ENCODE peak calls at places on chromosome 19, in five cellular contexts. One of them, this sample, is unnamed.

GRCh38 chr19:6997679-6998445 is 23.4 kb downstream of the MBD3L2B start:
- DNase-seq in IMR-90: no peak
- DNase-seq in ascending aorta: no peak
- DNase-seq in progenitor cell of endocrine pancreas: no peak
- DNase-seq in coronary artery: no peak
- DNase-seq in this sample: no peak

GRCh38 chr19:3683866-3684816 is 16.1 kb downstream of the PIP5K1C start:
- DNase-seq in IMR-90: peak
- DNase-seq in ascending aorta: no peak
- DNase-seq in progenitor cell of endocrine pancreas: no peak
- DNase-seq in coronary artery: no peak
- DNase-seq in this sample: no peak

GRCh38 chr19:19591133-19591825 is 27.2 kb downstream of the PBX4 start:
- DNase-seq in IMR-90: peak
- DNase-seq in ascending aorta: peak
- DNase-seq in progenitor cell of endocrine pancreas: no peak
- DNase-seq in coronary artery: no peak
- DNase-seq in this sample: peak

GRCh38 chr19:7917292-7918061 is 2.7 kb upstream of the SNAPC2 start:
- DNase-seq in IMR-90: peak
- DNase-seq in ascending aorta: no peak
- DNase-seq in progenitor cell of endocrine pancreas: no peak
- DNase-seq in coronary artery: no peak
- DNase-seq in this sample: peak

GRCh38 chr19:33767898-33768413 is 28.7 kb upstream of the KCTD15 start:
- DNase-seq in IMR-90: peak
- DNase-seq in ascending aorta: no peak
- DNase-seq in progenitor cell of endocrine pancreas: peak
- DNase-seq in coronary artery: no peak
- DNase-seq in this sample: no peak

GRCh38 chr19:58559275-58560006 is 1.0 kb upstream of the UBE2M start:
- DNase-seq in IMR-90: peak
- DNase-seq in ascending aorta: peak
- DNase-seq in progenitor cell of endocrine pancreas: peak
- DNase-seq in coronary artery: peak
- DNase-seq in this sample: peak

GRCh38 chr19:10551698-10552301 is 8.1 kb downstream of the ATG4D start:
- DNase-seq in IMR-90: no peak
- DNase-seq in ascending aorta: no peak
- DNase-seq in progenitor cell of endocrine pancreas: no peak
- DNase-seq in coronary artery: no peak
- DNase-seq in this sample: peak

GRCh38 chr19:15549581-15549980 is 41.3 kb downstream of the CYP4F22 start:
- DNase-seq in IMR-90: no peak
- DNase-seq in ascending aorta: no peak
- DNase-seq in progenitor cell of endocrine pancreas: no peak
- DNase-seq in coronary artery: no peak
- DNase-seq in this sample: no peak

GRCh38 chr19:18428837-18429674 is 8.9 kb downstream of the ISYNA1 start:
- DNase-seq in IMR-90: peak
- DNase-seq in ascending aorta: peak
- DNase-seq in progenitor cell of endocrine pancreas: peak
- DNase-seq in coronary artery: no peak
- DNase-seq in this sample: peak

GRCh38 chr19:53333071-53333465 is 481 bp upstream of the ZNF845 start:
- DNase-seq in IMR-90: no peak
- DNase-seq in ascending aorta: peak
- DNase-seq in progenitor cell of endocrine pancreas: peak
- DNase-seq in coronary artery: peak
- DNase-seq in this sample: no peak

GRCh38 chr19:6219147-6219525 is 60.6 kb downstream of the MLLT1 start:
- DNase-seq in IMR-90: no peak
- DNase-seq in ascending aorta: no peak
- DNase-seq in progenitor cell of endocrine pancreas: no peak
- DNase-seq in coronary artery: no peak
- DNase-seq in this sample: no peak

GRCh38 chr19:53308339-53308811 is 25.2 kb upstream of the ZNF845 start:
- DNase-seq in IMR-90: no peak
- DNase-seq in ascending aorta: no peak
- DNase-seq in progenitor cell of endocrine pancreas: peak
- DNase-seq in coronary artery: no peak
- DNase-seq in this sample: no peak

GRCh38 chr19:3450796-3451411 is 29.4 kb downstream of the SMIM24 start:
- DNase-seq in IMR-90: peak
- DNase-seq in ascending aorta: peak
- DNase-seq in progenitor cell of endocrine pancreas: no peak
- DNase-seq in coronary artery: peak
- DNase-seq in this sample: no peak

GRCh38 chr19:33304760-33305647 is 2.7 kb upstream of the CEBPA start:
- DNase-seq in IMR-90: no peak
- DNase-seq in ascending aorta: peak
- DNase-seq in progenitor cell of endocrine pancreas: no peak
- DNase-seq in coronary artery: peak
- DNase-seq in this sample: no peak

GRCh38 chr19:9869008-9869617 is 34.0 kb downstream of the PIN1 start:
- DNase-seq in IMR-90: no peak
- DNase-seq in ascending aorta: no peak
- DNase-seq in progenitor cell of endocrine pancreas: no peak
- DNase-seq in coronary artery: no peak
- DNase-seq in this sample: no peak

GRCh38 chr19:50741179-50741933 is 18.2 kb downstream of the CLEC11A start:
- DNase-seq in IMR-90: no peak
- DNase-seq in ascending aorta: no peak
- DNase-seq in progenitor cell of endocrine pancreas: no peak
- DNase-seq in coronary artery: no peak
- DNase-seq in this sample: no peak

GRCh38 chr19:10295305-10295846 is 5.6 kb downstream of the ICAM5 start:
- DNase-seq in IMR-90: no peak
- DNase-seq in ascending aorta: no peak
- DNase-seq in progenitor cell of endocrine pancreas: no peak
- DNase-seq in coronary artery: no peak
- DNase-seq in this sample: peak

GRCh38 chr19:6768236-6768785 is 1.1 kb upstream of the SH2D3A start:
- DNase-seq in IMR-90: no peak
- DNase-seq in ascending aorta: no peak
- DNase-seq in progenitor cell of endocrine pancreas: no peak
- DNase-seq in coronary artery: no peak
- DNase-seq in this sample: no peak

GRCh38 chr19:29379257-29379986 is 146.4 kb upstream of the VSTM2B start:
- DNase-seq in IMR-90: no peak
- DNase-seq in ascending aorta: peak
- DNase-seq in progenitor cell of endocrine pancreas: peak
- DNase-seq in coronary artery: peak
- DNase-seq in this sample: no peak

GRCh38 chr19:45901912-45902650 is at the start of gene MYPOP:
- DNase-seq in IMR-90: no peak
- DNase-seq in ascending aorta: no peak
- DNase-seq in progenitor cell of endocrine pancreas: no peak
- DNase-seq in coronary artery: no peak
- DNase-seq in this sample: no peak

GRCh38 chr19:19738564-19738963 is 5.7 kb upstream of the ZNF14 start:
- DNase-seq in IMR-90: no peak
- DNase-seq in ascending aorta: no peak
- DNase-seq in progenitor cell of endocrine pancreas: no peak
- DNase-seq in coronary artery: no peak
- DNase-seq in this sample: no peak

GRCh38 chr19:33906578-33907335 is 110.1 kb downstream of the KCTD15 start:
- DNase-seq in IMR-90: peak
- DNase-seq in ascending aorta: no peak
- DNase-seq in progenitor cell of endocrine pancreas: peak
- DNase-seq in coronary artery: no peak
- DNase-seq in this sample: no peak

GRCh38 chr19:18170714-18171255 is 2.8 kb upstream of the IFI30 start:
- DNase-seq in IMR-90: no peak
- DNase-seq in ascending aorta: no peak
- DNase-seq in progenitor cell of endocrine pancreas: no peak
- DNase-seq in coronary artery: no peak
- DNase-seq in this sample: no peak

GRCh38 chr19:38034153-38034835 is 127.3 kb downstream of the SIPA1L3 start:
- DNase-seq in IMR-90: peak
- DNase-seq in ascending aorta: no peak
- DNase-seq in progenitor cell of endocrine pancreas: no peak
- DNase-seq in coronary artery: no peak
- DNase-seq in this sample: no peak

GRCh38 chr19:4108767-4109625 is 14.9 kb downstream of the MAP2K2 start:
- DNase-seq in IMR-90: no peak
- DNase-seq in ascending aorta: no peak
- DNase-seq in progenitor cell of endocrine pancreas: no peak
- DNase-seq in coronary artery: no peak
- DNase-seq in this sample: peak

GRCh38 chr19:3389876-3390361 is 23.5 kb downstream of the NFIC start:
- DNase-seq in IMR-90: peak
- DNase-seq in ascending aorta: no peak
- DNase-seq in progenitor cell of endocrine pancreas: no peak
- DNase-seq in coronary artery: no peak
- DNase-seq in this sample: no peak

GRCh38 chr19:17719730-17720486 is 628 bp downstream of the MAP1S start:
- DNase-seq in IMR-90: no peak
- DNase-seq in ascending aorta: no peak
- DNase-seq in progenitor cell of endocrine pancreas: no peak
- DNase-seq in coronary artery: no peak
- DNase-seq in this sample: no peak

GRCh38 chr19:31905980-31906948 is 439.1 kb upstream of the ZNF507 start:
- DNase-seq in IMR-90: no peak
- DNase-seq in ascending aorta: no peak
- DNase-seq in progenitor cell of endocrine pancreas: no peak
- DNase-seq in coronary artery: no peak
- DNase-seq in this sample: no peak

GRCh38 chr19:14479985-14480694 is 5.0 kb upstream of the PTGER1 start:
- DNase-seq in IMR-90: peak
- DNase-seq in ascending aorta: no peak
- DNase-seq in progenitor cell of endocrine pancreas: peak
- DNase-seq in coronary artery: no peak
- DNase-seq in this sample: peak

GRCh38 chr19:8663920-8664670 is 33.7 kb downstream of the NFILZ start:
- DNase-seq in IMR-90: no peak
- DNase-seq in ascending aorta: no peak
- DNase-seq in progenitor cell of endocrine pancreas: no peak
- DNase-seq in coronary artery: no peak
- DNase-seq in this sample: no peak

GRCh38 chr19:49889687-49890348 is 6.9 kb downstream of the IL4I1 start:
- DNase-seq in IMR-90: peak
- DNase-seq in ascending aorta: peak
- DNase-seq in progenitor cell of endocrine pancreas: peak
- DNase-seq in coronary artery: no peak
- DNase-seq in this sample: peak

GRCh38 chr19:11485245-11485837 is 4.5 kb upstream of the ELAVL3 start:
- DNase-seq in IMR-90: no peak
- DNase-seq in ascending aorta: no peak
- DNase-seq in progenitor cell of endocrine pancreas: no peak
- DNase-seq in coronary artery: no peak
- DNase-seq in this sample: no peak

GRCh38 chr19:4360641-4361151 is 17.3 kb downstream of the MPND start:
- DNase-seq in IMR-90: no peak
- DNase-seq in ascending aorta: no peak
- DNase-seq in progenitor cell of endocrine pancreas: no peak
- DNase-seq in coronary artery: no peak
- DNase-seq in this sample: no peak

DNA sequence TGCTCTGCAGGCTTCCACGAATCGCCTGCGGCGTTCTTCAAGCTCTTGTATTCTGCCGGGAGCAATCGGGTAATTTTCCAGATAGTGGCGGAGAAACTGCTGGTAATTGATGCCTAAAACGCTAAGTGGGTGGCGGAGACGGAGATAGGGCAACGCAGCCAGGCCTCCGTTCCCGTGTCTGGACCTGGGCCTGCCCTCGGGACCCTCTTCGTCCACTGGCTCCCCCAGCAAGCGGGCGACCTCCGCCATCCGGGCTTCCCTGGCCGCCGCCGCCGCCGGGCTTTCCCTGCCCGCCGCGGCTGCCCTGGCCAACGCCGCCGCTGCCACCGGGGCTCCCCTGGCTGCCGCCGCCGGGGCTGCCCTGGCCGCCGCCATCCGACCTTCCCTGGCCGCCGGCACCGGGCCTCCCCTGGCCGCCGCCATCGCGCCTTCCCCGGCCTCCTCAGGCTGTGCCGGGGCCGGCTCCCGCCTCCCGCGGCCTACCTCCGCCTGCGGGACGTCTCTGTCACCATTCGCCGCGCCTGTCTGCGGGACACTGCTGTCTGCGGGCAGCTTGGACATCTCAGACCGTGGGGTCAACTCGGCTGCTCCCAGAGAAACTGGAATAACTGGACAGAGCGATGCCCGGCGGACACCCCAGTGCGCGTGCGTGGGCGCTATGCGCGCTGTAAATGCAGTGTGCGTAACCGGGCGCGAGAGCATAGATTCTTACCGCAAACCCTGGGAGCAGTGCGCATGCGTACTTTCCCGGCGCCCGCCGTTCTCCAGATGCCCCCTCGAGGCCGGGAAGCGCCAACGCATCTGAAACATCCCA is at the start of gene EID2:
- DNase-seq in IMR-90: peak
- DNase-seq in ascending aorta: peak
- DNase-seq in progenitor cell of endocrine pancreas: peak
- DNase-seq in coronary artery: peak
- DNase-seq in this sample: peak
- TF ChIP-seq CTCF in IMR-90: peak
- TF ChIP-seq CTCF in ascending aorta: peak
- TF ChIP-seq CTCF in progenitor cell of endocrine pancreas: peak
- TF ChIP-seq CTCF in coronary artery: peak
- TF ChIP-seq CTCF in this sample: peak

GRCh38 chr19:35612559-35613321 is at the start of gene HAUS5:
- DNase-seq in IMR-90: peak
- DNase-seq in ascending aorta: peak
- DNase-seq in progenitor cell of endocrine pancreas: peak
- DNase-seq in coronary artery: peak
- DNase-seq in this sample: peak
- TF ChIP-seq CTCF in IMR-90: peak
- TF ChIP-seq CTCF in ascending aorta: no peak
- TF ChIP-seq CTCF in progenitor cell of endocrine pancreas: no peak
- TF ChIP-seq CTCF in coronary artery: no peak
- TF ChIP-seq CTCF in this sample: no peak

GRCh38 chr19:798415-799075 is 1.3 kb downstream of the PTBP1 start:
- DNase-seq in IMR-90: no peak
- DNase-seq in ascending aorta: no peak
- DNase-seq in progenitor cell of endocrine pancreas: no peak
- DNase-seq in coronary artery: no peak
- DNase-seq in this sample: no peak

GRCh38 chr19:797528-798414 is 519 bp downstream of the PTBP1 start:
- DNase-seq in IMR-90: peak
- DNase-seq in ascending aorta: peak
- DNase-seq in progenitor cell of endocrine pancreas: peak
- DNase-seq in coronary artery: peak
- DNase-seq in this sample: peak

GRCh38 chr19:800360-801029 is 3.2 kb downstream of the PTBP1 start:
- DNase-seq in IMR-90: no peak
- DNase-seq in ascending aorta: no peak
- DNase-seq in progenitor cell of endocrine pancreas: no peak
- DNase-seq in coronary artery: no peak
- DNase-seq in this sample: no peak

GRCh38 chr19:801030-801860 is 4.0 kb downstream of the PTBP1 start:
- DNase-seq in IMR-90: no peak
- DNase-seq in ascending aorta: peak
- DNase-seq in progenitor cell of endocrine pancreas: no peak
- DNase-seq in coronary artery: peak
- DNase-seq in this sample: no peak

GRCh38 chr19:799076-799881 is 2.0 kb downstream of the PTBP1 start:
- DNase-seq in IMR-90: peak
- DNase-seq in ascending aorta: no peak
- DNase-seq in progenitor cell of endocrine pancreas: no peak
- DNase-seq in coronary artery: no peak
- DNase-seq in this sample: no peak
- TF ChIP-seq CTCF in IMR-90: peak
- TF ChIP-seq CTCF in ascending aorta: no peak
- TF ChIP-seq CTCF in progenitor cell of endocrine pancreas: peak
- TF ChIP-seq CTCF in coronary artery: no peak
- TF ChIP-seq CTCF in this sample: no peak

GRCh38 chr19:39397360-39398296 is 6.5 kb downstream of the MED29 start:
- DNase-seq in IMR-90: peak
- DNase-seq in ascending aorta: peak
- DNase-seq in progenitor cell of endocrine pancreas: peak
- DNase-seq in coronary artery: no peak
- DNase-seq in this sample: peak
- TF ChIP-seq CTCF in IMR-90: peak
- TF ChIP-seq CTCF in ascending aorta: peak
- TF ChIP-seq CTCF in progenitor cell of endocrine pancreas: peak
- TF ChIP-seq CTCF in coronary artery: peak
- TF ChIP-seq CTCF in this sample: peak